ENCODE peak calls at places on chromosomes 12 and 14, in eight cellular contexts. T is aorta; V is left cardiac atrium; B is ELF-1; F is Panc1; L is body of pancreas; U is activated T-helper 1 cell treated with anti-CD3 and anti-CD28 coated beads, Interleukin-2, amount 50 U/mL, for 16 hours; Y is tibial nerve. E is an unnamed sample.

GRCh38 chr12:49296034-49296835 is 1.3 kb downstream of the PRPH start:
- DNase-seq in T (no peak), V (peak; percentile 44), B (peak; percentile 76), F (no peak), L (peak; percentile 59), U (peak; percentile 32), Y (no peak), E (no peak)

GRCh38 chr12:63294327-63294632 is 143.3 kb upstream of the AVPR1A start:
- DNase-seq in T (no peak), V (no peak), B (no peak), F (no peak), L (no peak), U (no peak), Y (no peak), E (peak; percentile 77)

GRCh38 chr14:84819528-84819927 is 710.4 kb upstream of the FLRT2 start:
- DNase-seq in T (no peak), V (no peak), B (no peak), F (no peak), L (no peak), U (no peak), Y (no peak), E (no peak)

GRCh38 chr12:19530631-19531020 is 91.3 kb downstream of the AEBP2 start:
- DNase-seq in T (no peak), V (no peak), B (no peak), F (no peak), L (no peak), U (no peak), Y (no peak), E (peak; percentile 53)

GRCh38 chr14:76772300-76773187 is 11.3 kb downstream of the VASH1 start:
- DNase-seq in T (peak; percentile 82), V (peak; percentile 82), B (peak; percentile 90), F (no peak), L (no peak), U (no peak), Y (no peak), E (peak; percentile 98)

GRCh38 chr12:123363743-123364531 is 710 bp downstream of the SBNO1 start:
- DNase-seq in T (peak; percentile 58), V (peak; percentile 37), B (peak; percentile 53), F (no peak), L (peak; percentile 37), U (peak; percentile 9), Y (no peak), E (no peak)

GRCh38 chr12:19572920-19573558 is 133.7 kb downstream of the AEBP2 start:
- DNase-seq in T (no peak), V (no peak), B (peak; percentile 80), F (peak; percentile 20), L (no peak), U (no peak), Y (no peak), E (peak; percentile 70)

GRCh38 chr14:100741956-100742355 is 15.3 kb downstream of the DLK1 start:
- DNase-seq in T (no peak), V (no peak), B (no peak), F (no peak), L (no peak), U (no peak), Y (no peak), E (no peak)

GRCh38 chr12:31890295-31891285 is 68.6 kb upstream of the RESF1 start:
- DNase-seq in T (no peak), V (no peak), B (no peak), F (no peak), L (no peak), U (no peak), Y (no peak), E (peak; percentile 22)

GRCh38 chr14:102675396-102675795 is 82.9 kb downstream of the RCOR1 start:
- DNase-seq in T (no peak), V (no peak), B (no peak), F (no peak), L (no peak), U (no peak), Y (no peak), E (no peak)

GRCh38 chr12:20716037-20716436 is 20.9 kb downstream of the SLCO1C1 start:
- DNase-seq in T (no peak), V (no peak), B (peak; percentile 3), F (no peak), L (no peak), U (no peak), Y (no peak), E (no peak)